ENCODE peak calls at places on chromosomes 12 and 14, in six cellular contexts. One of them, this sample, is unnamed.

GRCh38 chr12:40583743-40584142 is 108.5 kb upstream of the CNTN1 start:
- DNase-seq in HepG2: no peak
- DNase-seq in IMR-90: no peak
- DNase-seq in HFFc6: no peak
- DNase-seq in SK-N-SH: no peak
- DNase-seq in nephron progenitor cell: no peak
- DNase-seq in this sample: no peak

GRCh38 chr12:45483571-45483970 is 245.9 kb upstream of the ARID2 start:
- DNase-seq in HFFc6: no peak
- DNase-seq in SK-N-SH: no peak
- DNase-seq in HepG2: no peak
- DNase-seq in IMR-90: peak
- DNase-seq in nephron progenitor cell: no peak
- DNase-seq in this sample: no peak

GRCh38 chr12:50806176-50806575 is 36.5 kb upstream of the TMPRSS12 start:
- DNase-seq in IMR-90: peak
- DNase-seq in HFFc6: peak
- DNase-seq in SK-N-SH: no peak
- DNase-seq in nephron progenitor cell: no peak
- DNase-seq in HepG2: peak
- DNase-seq in this sample: no peak

GRCh38 chr14:58131386-58131785 is 20.6 kb downstream of the ARMH4 start:
- DNase-seq in HFFc6: no peak
- DNase-seq in HepG2: peak
- DNase-seq in nephron progenitor cell: no peak
- DNase-seq in SK-N-SH: no peak
- DNase-seq in IMR-90: peak
- DNase-seq in this sample: no peak

GRCh38 chr12:24724765-24725307 is 224.1 kb downstream of the BCAT1 start:
- DNase-seq in HepG2: no peak
- DNase-seq in SK-N-SH: no peak
- DNase-seq in HFFc6: no peak
- DNase-seq in nephron progenitor cell: no peak
- DNase-seq in IMR-90: no peak
- DNase-seq in this sample: no peak

GRCh38 chr14:76203086-76204001 is 51.6 kb downstream of the GPATCH2L start:
- DNase-seq in SK-N-SH: no peak
- DNase-seq in HFFc6: peak
- DNase-seq in HepG2: no peak
- DNase-seq in nephron progenitor cell: no peak
- DNase-seq in IMR-90: peak
- DNase-seq in this sample: no peak

GRCh38 chr14:38078393-38078792 is 129.3 kb upstream of the SSTR1 start:
- DNase-seq in SK-N-SH: no peak
- DNase-seq in nephron progenitor cell: no peak
- DNase-seq in IMR-90: no peak
- DNase-seq in HFFc6: no peak
- DNase-seq in HepG2: no peak
- DNase-seq in this sample: no peak

GRCh38 chr14:106872619-106873446 is 1346.5 kb downstream of the TMEM121 start:
- DNase-seq in HFFc6: no peak
- DNase-seq in HepG2: peak
- DNase-seq in SK-N-SH: peak
- DNase-seq in nephron progenitor cell: no peak
- DNase-seq in IMR-90: no peak
- DNase-seq in this sample: peak

GRCh38 chr12:55797068-55797467 is 20.5 kb downstream of the SARNP start:
- DNase-seq in SK-N-SH: peak
- DNase-seq in IMR-90: peak
- DNase-seq in nephron progenitor cell: peak
- DNase-seq in HFFc6: peak
- DNase-seq in HepG2: peak
- DNase-seq in this sample: no peak

GRCh38 chr12:3086729-3087323 is 9.6 kb downstream of the TSPAN9 start:
- DNase-seq in HFFc6: no peak
- DNase-seq in SK-N-SH: no peak
- DNase-seq in HepG2: no peak
- DNase-seq in nephron progenitor cell: no peak
- DNase-seq in IMR-90: no peak
- DNase-seq in this sample: no peak

GRCh38 chr14:55094630-55095157 is 34.4 kb upstream of the LGALS3 start:
- DNase-seq in HepG2: no peak
- DNase-seq in HFFc6: peak
- DNase-seq in nephron progenitor cell: no peak
- DNase-seq in SK-N-SH: no peak
- DNase-seq in IMR-90: peak
- DNase-seq in this sample: no peak

GRCh38 chr14:99698642-99699041 is 14.5 kb downstream of the CYP46A1 start:
- DNase-seq in nephron progenitor cell: no peak
- DNase-seq in HepG2: no peak
- DNase-seq in HFFc6: no peak
- DNase-seq in IMR-90: no peak
- DNase-seq in SK-N-SH: no peak
- DNase-seq in this sample: peak

GRCh38 chr14:103116645-103117044 is 6.6 kb upstream of the TNFAIP2 start:
- DNase-seq in nephron progenitor cell: no peak
- DNase-seq in HFFc6: no peak
- DNase-seq in HepG2: no peak
- DNase-seq in IMR-90: no peak
- DNase-seq in SK-N-SH: no peak
- DNase-seq in this sample: no peak

GRCh38 chr14:24145700-24146621 is at the start of gene PSME2:
- DNase-seq in HFFc6: peak
- DNase-seq in nephron progenitor cell: no peak
- DNase-seq in SK-N-SH: no peak
- DNase-seq in IMR-90: peak
- DNase-seq in HepG2: no peak
- DNase-seq in this sample: no peak

GRCh38 chr12:48686037-48686595 is 4.1 kb upstream of the KANSL2 start:
- DNase-seq in HFFc6: no peak
- DNase-seq in IMR-90: no peak
- DNase-seq in HepG2: no peak
- DNase-seq in nephron progenitor cell: no peak
- DNase-seq in SK-N-SH: no peak
- DNase-seq in this sample: no peak

GRCh38 chr12:53268009-53268636 is at the start of gene ESPL1:
- DNase-seq in HFFc6: peak
- DNase-seq in HepG2: peak
- DNase-seq in SK-N-SH: peak
- DNase-seq in IMR-90: peak
- DNase-seq in nephron progenitor cell: peak
- DNase-seq in this sample: peak
- TF ChIP-seq CTCF in HFFc6: peak
- TF ChIP-seq CTCF in HepG2: peak
- TF ChIP-seq CTCF in SK-N-SH: peak
- TF ChIP-seq CTCF in IMR-90: peak
- TF ChIP-seq CTCF in nephron progenitor cell: peak
- TF ChIP-seq CTCF in this sample: peak

DNA sequence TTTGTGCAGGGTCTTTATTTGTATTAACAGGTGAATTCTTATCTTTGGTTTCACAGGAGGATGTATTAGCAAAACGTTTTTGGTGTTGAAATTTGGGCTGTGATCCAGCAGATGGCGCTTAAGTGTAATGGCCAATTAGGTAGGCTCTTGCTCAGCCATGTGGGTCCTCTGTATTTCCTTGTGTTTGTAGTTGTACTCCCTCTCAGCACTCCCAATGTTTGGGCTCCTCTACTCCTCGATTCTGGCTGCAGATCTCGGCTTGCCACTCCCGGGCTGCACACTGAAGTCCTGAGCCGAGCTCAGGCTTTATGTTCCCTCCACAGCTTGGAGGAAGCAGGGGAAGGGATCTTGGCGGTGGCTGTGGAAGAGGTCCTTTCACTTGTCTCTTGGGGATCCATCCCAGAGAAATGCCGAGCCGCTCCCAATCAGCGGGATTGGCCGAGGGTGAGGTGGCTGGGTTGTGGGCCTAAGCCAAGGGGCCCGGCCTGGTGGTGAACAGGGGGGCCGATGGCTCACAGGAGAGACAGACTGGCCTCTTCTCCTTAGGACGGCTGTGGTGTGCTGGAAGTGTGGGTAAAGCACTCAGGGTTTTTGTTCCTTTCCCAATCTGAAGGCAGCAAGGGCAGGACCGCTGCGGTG is 133.7 kb downstream of the AEBP2 start:
- DNase-seq in SK-N-SH: peak
- DNase-seq in nephron progenitor cell: peak
- DNase-seq in IMR-90: peak
- DNase-seq in HFFc6: peak
- DNase-seq in HepG2: peak
- DNase-seq in this sample: no peak
- TF ChIP-seq CTCF in SK-N-SH: peak
- TF ChIP-seq CTCF in nephron progenitor cell: peak
- TF ChIP-seq CTCF in IMR-90: peak
- TF ChIP-seq CTCF in HFFc6: peak
- TF ChIP-seq CTCF in HepG2: peak
- TF ChIP-seq CTCF in this sample: peak

DNA sequence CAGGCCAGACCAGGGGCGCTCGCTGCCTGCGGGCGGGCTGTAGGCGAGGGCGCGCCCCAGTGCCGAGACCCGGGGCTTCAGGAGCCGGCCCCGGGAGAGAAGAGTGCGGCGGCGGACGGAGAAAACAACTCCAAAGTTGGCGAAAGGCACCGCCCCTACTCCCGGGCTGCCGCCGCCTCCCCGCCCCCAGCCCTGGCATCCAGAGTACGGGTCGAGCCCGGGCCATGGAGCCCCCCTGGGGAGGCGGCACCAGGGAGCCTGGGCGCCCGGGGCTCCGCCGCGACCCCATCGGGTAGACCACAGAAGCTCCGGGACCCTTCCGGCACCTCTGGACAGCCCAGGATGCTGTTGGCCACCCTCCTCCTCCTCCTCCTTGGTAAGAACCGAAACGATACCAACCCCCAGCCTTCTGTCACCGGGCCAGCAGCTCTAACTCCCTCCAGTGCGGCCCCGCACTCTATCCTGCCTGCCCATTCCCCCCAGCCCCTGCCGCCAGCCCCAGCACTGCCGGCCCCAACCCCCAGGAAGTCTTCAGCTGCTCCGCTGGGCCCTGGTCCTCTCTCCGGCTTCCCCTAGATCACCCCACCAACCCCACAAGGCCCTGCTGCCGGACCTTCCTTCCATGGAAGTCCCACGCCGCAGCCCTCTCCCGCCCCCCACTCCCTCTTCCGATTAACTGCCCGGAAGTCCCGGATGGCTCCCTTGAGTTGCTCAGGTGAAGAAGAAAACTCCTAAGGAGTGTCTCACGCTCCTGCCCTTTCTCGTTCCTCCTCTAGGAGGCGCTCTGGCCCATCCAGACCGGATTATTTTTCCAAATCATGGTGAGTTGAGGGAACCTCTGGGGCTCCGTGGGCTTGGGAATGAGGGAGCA is 657 bp downstream of the LRP10 start:
- DNase-seq in nephron progenitor cell: peak
- DNase-seq in SK-N-SH: peak
- DNase-seq in HFFc6: peak
- DNase-seq in HepG2: peak
- DNase-seq in IMR-90: peak
- DNase-seq in this sample: peak
- TF ChIP-seq CTCF in nephron progenitor cell: peak
- TF ChIP-seq CTCF in SK-N-SH: peak
- TF ChIP-seq CTCF in HFFc6: peak
- TF ChIP-seq CTCF in HepG2: peak
- TF ChIP-seq CTCF in IMR-90: peak
- TF ChIP-seq CTCF in this sample: peak

GRCh38 chr12:22083167-22083566 is 37.1 kb downstream of the CMAS start:
- DNase-seq in HFFc6: peak
- DNase-seq in nephron progenitor cell: no peak
- DNase-seq in SK-N-SH: no peak
- DNase-seq in IMR-90: peak
- DNase-seq in HepG2: peak
- DNase-seq in this sample: no peak
- TF ChIP-seq CTCF in HFFc6: peak
- TF ChIP-seq CTCF in nephron progenitor cell: no peak
- TF ChIP-seq CTCF in SK-N-SH: peak
- TF ChIP-seq CTCF in IMR-90: peak
- TF ChIP-seq CTCF in HepG2: peak
- TF ChIP-seq CTCF in this sample: peak

DNA sequence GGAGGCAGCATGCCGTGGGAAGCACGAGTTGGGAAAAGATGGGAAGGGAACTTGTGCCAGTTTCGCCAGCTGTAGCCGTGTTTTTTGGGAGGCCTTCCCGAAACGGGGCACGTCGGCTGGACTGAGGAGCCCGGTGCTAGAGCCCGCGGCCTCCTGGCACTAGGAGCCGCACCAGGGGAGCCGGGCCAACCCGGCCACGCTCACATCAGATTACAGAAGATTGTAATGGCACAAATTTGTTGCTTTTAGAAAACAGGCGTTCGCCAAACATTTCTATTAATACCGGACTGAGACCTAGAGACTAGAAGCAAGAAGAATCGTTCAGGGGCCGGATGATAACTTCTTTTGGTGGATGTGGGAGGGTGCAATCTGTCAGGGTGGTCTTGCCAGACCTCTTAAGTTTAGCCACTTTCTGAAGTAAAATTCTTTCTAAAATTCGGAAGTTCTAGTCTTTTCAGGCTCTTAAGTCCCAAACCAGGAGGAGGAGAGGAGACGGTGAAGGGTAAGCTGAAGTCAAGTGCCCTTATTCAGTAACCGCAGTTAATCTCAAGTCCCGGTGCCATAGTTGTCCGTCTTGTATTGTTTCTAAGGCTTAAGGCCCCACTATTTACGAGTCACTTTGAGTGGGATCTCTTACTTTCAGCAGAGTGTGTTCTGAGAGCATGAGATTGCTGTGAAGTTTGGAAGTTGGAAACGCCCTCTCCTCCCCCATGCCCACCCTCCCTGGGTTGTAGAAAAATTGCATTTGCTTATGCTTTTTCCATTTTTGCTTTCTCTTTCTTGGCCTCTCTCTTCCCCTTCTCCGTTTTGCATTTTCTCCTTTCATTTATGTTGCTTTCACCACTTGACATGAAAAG is 1.4 kb downstream of the RASSF3 start:
- DNase-seq in IMR-90: peak
- DNase-seq in SK-N-SH: peak
- DNase-seq in HepG2: no peak
- DNase-seq in HFFc6: peak
- DNase-seq in nephron progenitor cell: peak
- DNase-seq in this sample: no peak
- TF ChIP-seq CTCF in IMR-90: no peak
- TF ChIP-seq CTCF in SK-N-SH: no peak
- TF ChIP-seq CTCF in HepG2: no peak
- TF ChIP-seq CTCF in HFFc6: no peak
- TF ChIP-seq CTCF in nephron progenitor cell: no peak
- TF ChIP-seq CTCF in this sample: no peak

DNA sequence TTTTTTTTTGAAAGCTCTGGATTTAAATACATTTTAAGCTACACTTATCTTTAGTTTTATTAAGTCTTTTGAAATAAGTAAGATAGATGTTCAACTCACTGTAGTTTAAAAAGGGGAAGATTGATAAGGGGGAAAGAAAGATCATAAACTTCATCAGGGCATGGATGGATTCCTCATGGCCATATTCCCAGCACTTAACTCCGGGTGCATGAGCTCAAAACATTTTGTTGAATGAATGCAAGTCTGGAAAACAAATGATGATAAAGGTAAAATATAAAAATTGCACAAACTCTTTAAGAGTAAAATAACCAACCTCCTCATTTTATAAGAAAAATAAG is 4.3 kb upstream of the IGF1 start:
- DNase-seq in IMR-90: no peak
- DNase-seq in nephron progenitor cell: no peak
- DNase-seq in HFFc6: no peak
- DNase-seq in HepG2: no peak
- DNase-seq in SK-N-SH: no peak
- DNase-seq in this sample: no peak
- TF ChIP-seq CTCF in IMR-90: no peak
- TF ChIP-seq CTCF in nephron progenitor cell: no peak
- TF ChIP-seq CTCF in HFFc6: peak
- TF ChIP-seq CTCF in HepG2: no peak
- TF ChIP-seq CTCF in SK-N-SH: no peak
- TF ChIP-seq CTCF in this sample: no peak